ENCODE peak calls at places on chromosomes 1 and 21, in ten cellular contexts. I is uterus, E is adrenal gland, D is IMR-90, S is NB4, Z is endothelial cell of umbilical vein, C is heart left ventricle, M is body of pancreas, W is esophagus squamous epithelium, F is A549. T is an unnamed sample.

GRCh38 chr1:244804841-244805240 is 30.6 kb upstream of the COX20 start:
- DNase-seq in W (no peak), D (no peak), S (no peak), Z (no peak), C (no peak), I (no peak), F (no peak), E (no peak), M (no peak), T (no peak)

GRCh38 chr1:184945034-184945433 is 29.3 kb downstream of the NIBAN1 start:
- DNase-seq in F (no peak), I (no peak), M (no peak), D (no peak), E (no peak), C (no peak), S (peak), Z (no peak), W (no peak), T (no peak)

GRCh38 chr1:205256956-205257615 is 29.3 kb downstream of the TMCC2 start:
- DNase-seq in I (no peak), S (no peak), D (no peak), W (no peak), M (no peak), Z (no peak), C (no peak), E (no peak), F (no peak), T (no peak)

GRCh38 chr1:168751195-168751650 is 22.2 kb upstream of the DPT start:
- DNase-seq in S (no peak), Z (no peak), E (no peak), C (no peak), F (peak), I (no peak), D (no peak), M (no peak), W (no peak), T (no peak)

GRCh38 chr1:208127791-208128408 is 116.3 kb downstream of the PLXNA2 start:
- DNase-seq in S (no peak), I (no peak), C (no peak), D (no peak), E (no peak), Z (no peak), W (no peak), M (no peak), F (no peak), T (no peak)

GRCh38 chr1:207703712-207704111 is 48.1 kb upstream of the CD46 start:
- DNase-seq in W (no peak), M (no peak), D (no peak), I (no peak), S (no peak), Z (no peak), C (no peak), F (no peak), E (no peak), T (no peak)

GRCh38 chr1:103108525-103109150 is 316 bp upstream of the COL11A1 start:
- DNase-seq in F (peak), Z (no peak), C (peak), S (no peak), M (peak), W (no peak), D (no peak), I (no peak), E (peak), T (no peak)

GRCh38 chr1:201272838-201273237 is 10.5 kb upstream of the PKP1 start:
- DNase-seq in E (no peak), Z (no peak), C (no peak), M (no peak), I (no peak), F (no peak), D (no peak), S (no peak), W (no peak), T (no peak)

GRCh38 chr1:68624233-68624632 is 127.4 kb upstream of the DEPDC1 start:
- DNase-seq in C (no peak), I (no peak), F (peak), M (no peak), Z (peak), W (no peak), E (no peak), S (no peak), D (peak), T (no peak)

GRCh38 chr1:156371553-156372264 is 2.7 kb downstream of the RHBG start:
- DNase-seq in S (peak), F (no peak), D (peak), C (peak), E (peak), I (peak), Z (no peak), M (no peak), W (no peak), T (peak)

GRCh38 chr1:20375563-20375962 is 84.9 kb downstream of the VWA5B1 start:
- DNase-seq in Z (no peak), C (no peak), F (no peak), I (no peak), E (peak), S (no peak), W (no peak), M (no peak), D (peak), T (no peak)

GRCh38 chr1:2418791-2419320 is 6.5 kb upstream of the PEX10 start:
- DNase-seq in F (no peak), C (no peak), M (no peak), E (no peak), Z (no peak), W (no peak), S (no peak), I (no peak), D (no peak), T (no peak)

GRCh38 chr1:109298666-109299086 is 8.1 kb downstream of the MYBPHL start:
- DNase-seq in C (peak), D (peak), S (no peak), M (no peak), F (no peak), I (no peak), W (no peak), E (no peak), Z (no peak), T (peak)

GRCh38 chr1:158067651-158068050 is 74.2 kb downstream of the KIRREL1 start:
- DNase-seq in M (no peak), S (no peak), F (no peak), W (no peak), Z (no peak), D (peak), C (peak), E (peak), I (no peak), T (no peak)

GRCh38 chr1:207659545-207660148 is 14.7 kb downstream of the CR1L start:
- DNase-seq in D (no peak), Z (no peak), I (no peak), C (no peak), S (no peak), F (no peak), M (no peak), E (no peak), W (no peak), T (no peak)

GRCh38 chr1:57468661-57469523 is 45.0 kb upstream of the DAB1 start:
- DNase-seq in E (no peak), I (no peak), M (no peak), C (no peak), S (no peak), D (peak), F (no peak), Z (no peak), W (no peak), T (no peak)

GRCh38 chr1:220692436-220693228 is 2.5 kb downstream of the C1orf115 start:
- DNase-seq in M (no peak), D (no peak), E (no peak), S (no peak), Z (no peak), W (no peak), I (no peak), C (no peak), F (no peak), T (no peak)

GRCh38 chr21:34884346-34884929 is 164.7 kb downstream of the RUNX1 start:
- DNase-seq in C (no peak), I (no peak), F (no peak), W (no peak), M (no peak), Z (peak), D (no peak), S (no peak), E (no peak), T (no peak)

GRCh38 chr21:36385233-36385908 is at the start of gene CHAF1B:
- DNase-seq in Z (peak), F (peak), M (peak), E (peak), S (peak), C (peak), I (peak), W (no peak), D (peak), T (peak)
- TF ChIP-seq POLR2A in Z (peak), F (peak), M (peak), E (no peak), S (peak), C (peak), I (peak), W (no peak), D (peak), T (peak)

GRCh38 chr1:223179280-223179679 is 36.2 kb upstream of the TLR5 start:
- DNase-seq in I (no peak), Z (no peak), F (no peak), S (no peak), D (no peak), M (no peak), C (no peak), W (no peak), E (no peak), T (no peak)

GRCh38 chr1:223175633-223176032 is 32.6 kb upstream of the TLR5 start:
- DNase-seq in D (no peak), E (peak), S (peak), F (no peak), C (no peak), I (no peak), Z (no peak), W (no peak), M (no peak), T (no peak)

GRCh38 chr1:223177681-223178080 is 34.6 kb upstream of the TLR5 start:
- DNase-seq in D (no peak), F (no peak), Z (no peak), M (peak), C (peak), S (peak), I (no peak), E (peak), W (no peak), T (peak)

GRCh38 chr1:223176437-223176836 is 33.4 kb upstream of the TLR5 start:
- DNase-seq in S (no peak), I (no peak), E (no peak), C (no peak), Z (no peak), D (no peak), F (no peak), M (no peak), W (no peak), T (no peak)

DNA sequence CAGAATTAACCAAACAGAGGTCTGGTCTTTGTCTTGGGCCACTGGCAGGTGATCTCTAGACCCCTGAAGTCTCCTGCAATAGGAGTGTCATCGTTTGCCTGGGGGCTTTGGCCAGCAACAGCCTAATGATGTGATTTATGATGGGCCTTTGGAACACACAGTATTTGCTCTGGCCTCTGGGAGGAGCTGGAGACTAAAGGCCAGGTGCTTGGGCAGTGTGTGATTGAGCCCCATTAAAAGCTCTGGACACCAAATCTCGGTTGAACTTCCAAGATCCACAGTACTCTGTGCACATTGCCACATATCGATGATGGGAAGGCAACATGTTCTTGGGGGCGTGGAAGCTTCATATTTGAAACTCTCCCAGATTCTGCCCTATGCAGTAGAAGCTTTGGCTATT is 32.0 kb upstream of the TLR5 start:
- DNase-seq in S (no peak), Z (no peak), C (no peak), E (no peak), D (peak), I (no peak), W (no peak), M (peak), F (peak), T (no peak)
- TF ChIP-seq CTCF in S (no peak), Z (no peak), C (peak), E (peak), D (peak), I (no peak), W (no peak), M (peak), F (peak), T (peak)

DNA sequence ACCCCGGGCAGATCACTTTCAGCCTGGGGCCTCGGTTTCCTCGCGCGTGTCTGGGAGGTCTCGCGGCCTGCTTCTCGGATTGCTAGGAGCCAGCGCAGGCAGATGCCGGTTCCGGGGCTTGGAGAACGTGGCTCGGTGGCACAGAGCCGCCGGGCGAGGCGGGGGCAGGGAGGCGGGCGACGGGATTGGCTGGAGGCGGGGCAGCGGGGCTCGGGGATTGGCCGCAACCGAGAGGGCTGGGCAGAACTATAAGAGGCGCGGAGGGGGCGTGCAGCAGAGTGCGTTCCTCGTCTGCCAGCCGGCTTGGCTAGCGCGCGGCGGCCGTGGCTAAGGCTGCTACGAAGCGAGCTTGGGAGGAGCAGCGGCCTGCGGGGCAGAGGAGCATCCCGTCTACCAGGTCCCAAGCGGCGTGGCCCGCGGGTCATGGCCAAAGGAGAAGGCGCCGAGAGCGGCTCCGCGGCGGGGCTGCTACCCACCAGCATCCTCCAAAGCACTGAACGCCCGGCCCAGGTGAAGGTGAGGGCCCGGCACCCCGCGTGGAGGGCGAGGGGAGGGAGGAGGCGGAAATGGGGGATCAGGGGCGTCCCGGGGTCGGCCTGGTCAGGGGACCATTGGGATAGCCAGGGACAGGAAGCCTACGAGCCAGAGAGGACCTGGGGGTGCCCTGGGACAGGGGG is at the start of gene MFSD2A:
- DNase-seq in Z (peak), E (peak), I (peak), M (peak), S (peak), F (peak), D (peak), C (peak), W (peak), T (peak)
- TF ChIP-seq POLR2A in Z (no peak), E (no peak), I (peak), M (peak), S (peak), F (peak), D (peak), C (peak), W (no peak), T (peak)

DNA sequence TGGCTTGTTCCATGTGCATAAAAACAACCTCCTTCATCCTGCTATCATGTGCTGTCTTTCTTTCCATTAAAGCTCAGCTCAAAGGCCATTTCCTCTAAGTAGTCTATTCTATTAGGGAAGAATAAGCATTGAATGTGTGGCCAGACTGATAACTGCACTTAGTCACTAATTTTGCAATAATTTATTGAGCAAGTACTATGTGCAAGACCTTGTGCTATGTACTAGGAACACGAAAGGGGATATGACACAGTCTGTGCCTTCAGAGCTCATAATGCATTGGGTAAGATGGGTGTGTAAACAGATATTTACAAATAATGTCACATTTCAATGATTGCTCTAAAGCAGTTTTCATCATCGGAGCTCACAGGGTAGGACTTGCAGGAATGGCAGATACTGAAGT is 54.2 kb downstream of the NMNAT2 start:
- DNase-seq in C (no peak), M (no peak), S (peak), D (no peak), Z (no peak), E (no peak), I (no peak), F (no peak), W (no peak), T (no peak)
- TF ChIP-seq CTCF in C (no peak), M (no peak), S (no peak), D (no peak), Z (no peak), E (no peak), I (no peak), F (no peak), W (no peak), T (peak)

GRCh38 chr1:111621050-111621449 is 1.5 kb downstream of the RAP1A start:
- DNase-seq in C (no peak), E (no peak), S (peak), Z (peak), M (no peak), I (no peak), D (peak), F (no peak), W (no peak), T (no peak)

GRCh38 chr1:111618081-111618480 is 1.5 kb upstream of the RAP1A start:
- DNase-seq in W (no peak), M (no peak), C (no peak), I (no peak), S (no peak), E (no peak), Z (no peak), D (no peak), F (no peak), T (no peak)

GRCh38 chr1:111620412-111620971 is 903 bp downstream of the RAP1A start:
- DNase-seq in Z (peak), D (no peak), C (no peak), F (peak), S (peak), M (no peak), W (no peak), E (no peak), I (no peak), T (no peak)

GRCh38 chr1:111618953-111619634 is 495 bp upstream of the RAP1A start:
- DNase-seq in F (no peak), M (no peak), D (no peak), W (no peak), C (no peak), Z (no peak), S (no peak), E (no peak), I (peak), T (no peak)

GRCh38 chr1:111619635-111620411 is at the start of gene RAP1A:
- DNase-seq in C (peak), F (peak), D (peak), I (peak), Z (peak), M (peak), W (peak), S (peak), E (peak), T (peak)
- TF ChIP-seq POLR2A in C (peak), F (peak), D (peak), I (peak), Z (peak), M (peak), W (no peak), S (peak), E (peak), T (peak)

GRCh38 chr21:38771536-38771935 is 34.2 kb upstream of the ETS2 start:
- DNase-seq in W (no peak), F (peak), I (no peak), M (no peak), C (no peak), S (no peak), Z (no peak), D (peak), E (no peak), T (no peak)
- TF ChIP-seq CTCF in W (no peak), F (no peak), I (no peak), M (no peak), C (no peak), S (no peak), Z (no peak), D (no peak), E (no peak), T (no peak)

DNA sequence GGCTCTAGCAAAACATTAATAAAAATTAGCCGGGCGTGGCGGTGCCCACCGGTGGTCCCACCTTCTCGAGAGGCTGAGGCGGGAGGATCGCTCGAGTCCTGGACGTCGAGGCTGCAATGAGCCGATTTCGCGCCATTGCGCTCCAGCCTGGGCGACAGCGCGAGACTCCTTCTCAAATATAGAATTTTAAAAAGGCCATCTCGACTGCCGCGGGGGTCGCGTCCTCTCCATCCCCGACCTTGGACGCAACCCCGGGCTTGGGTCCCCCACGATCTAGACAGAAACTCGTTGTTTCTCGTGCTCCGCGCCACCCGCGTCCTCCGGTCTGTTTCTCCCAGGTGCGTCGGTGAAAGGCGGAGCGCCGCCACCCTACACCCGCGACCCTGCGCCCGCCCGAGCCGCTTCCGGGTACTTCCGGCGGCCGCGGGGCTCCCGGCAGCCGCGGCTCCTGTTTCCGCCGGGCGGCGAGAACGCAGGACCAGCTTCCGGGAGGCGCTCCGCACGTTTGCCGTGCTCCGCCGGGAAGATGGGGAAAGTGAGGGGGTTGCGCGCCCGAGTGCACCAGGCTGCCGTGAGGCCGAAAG is at the start of gene SLX9:
- DNase-seq in M (peak), Z (peak), W (no peak), E (peak), D (peak), S (peak), F (peak), I (peak), C (peak), T (peak)
- TF ChIP-seq POLR2A in M (peak), Z (peak), W (no peak), E (peak), D (no peak), S (peak), F (peak), I (peak), C (peak), T (peak)

GRCh38 chr21:35933466-35933865 is 126.9 kb downstream of the SETD4 start:
- DNase-seq in E (peak), M (peak), Z (peak), D (peak), F (peak), I (peak), C (peak), W (no peak), S (peak), T (no peak)
- TF ChIP-seq CTCF in E (no peak), M (no peak), Z (peak), D (peak), F (no peak), I (peak), C (no peak), W (no peak), S (no peak), T (no peak)

GRCh38 chr1:84078824-84079167 is 65.3 kb upstream of the PRKACB start:
- DNase-seq in Z (no peak), S (no peak), E (no peak), W (no peak), D (no peak), C (no peak), F (no peak), M (no peak), I (no peak), T (no peak)

GRCh38 chr1:84077476-84078107 is 66.5 kb upstream of the PRKACB start:
- DNase-seq in E (peak), C (peak), Z (peak), D (peak), S (peak), W (no peak), F (peak), I (peak), M (peak), T (peak)

GRCh38 chr1:84083321-84083720 is 60.8 kb upstream of the PRKACB start:
- DNase-seq in I (no peak), S (no peak), W (no peak), C (no peak), Z (no peak), F (no peak), D (no peak), M (no peak), E (no peak), T (no peak)

GRCh38 chr1:84073266-84073665 is 70.8 kb upstream of the PRKACB start:
- DNase-seq in W (no peak), S (no peak), E (no peak), M (no peak), C (no peak), D (peak), I (no peak), Z (no peak), F (no peak), T (no peak)

GRCh38 chr1:84078108-84078823 is 65.8 kb upstream of the PRKACB start:
- DNase-seq in S (no peak), F (peak), E (peak), M (peak), W (no peak), Z (peak), D (peak), I (peak), C (peak), T (no peak)
- TF ChIP-seq POLR2A in S (no peak), F (no peak), E (no peak), M (no peak), W (no peak), Z (peak), D (no peak), I (peak), C (no peak), T (no peak)

T was measured in right lobe of liver.